ENCODE peak calls at places on chromosomes 3 and 15, in five cellular contexts. G is Karpas-422, L is GM23248, I is GM23338, K is mammary epithelial cell. E is an unnamed sample. For H4K20me1, the result is how much of the 10 kb centered on the place peaks cover.

GRCh38 chr3:101932326-101933108 is 83.2 kb downstream of the NFKBIZ start:
- DNase-seq in G (no peak), K (no peak), L (no peak), I (no peak), E (no peak)

GRCh38 chr15:72231847-72232461 is 964 bp upstream of the PKM start:
- DNase-seq in L (peak), G (peak), K (peak), I (peak), E (peak)

GRCh38 chr15:23504003-23504402 is 57.0 kb upstream of the GOLGA6L2 start:
- DNase-seq in K (no peak), I (peak), G (no peak), L (no peak), E (no peak)

GRCh38 chr15:57064033-57064432 is 145.6 kb downstream of the TCF12 start:
- DNase-seq in G (no peak), I (no peak), L (peak), K (no peak), E (no peak)

GRCh38 chr3:169966951-169967915 is 626 bp downstream of the SEC62 start:
- DNase-seq in G (peak), L (peak), I (peak), K (peak), E (peak)

GRCh38 chr3:126895178-126896066 is 87.5 kb upstream of the PLXNA1 start:
- DNase-seq in L (peak), G (no peak), I (no peak), K (peak), E (peak)

GRCh38 chr15:62453356-62453755 is 288.3 kb upstream of the C2CD4B start:
- DNase-seq in L (peak), K (peak), G (no peak), I (no peak), E (no peak)

GRCh38 chr3:50251220-50251619 is 15.2 kb downstream of the GNAI2 start:
- DNase-seq in L (peak), K (peak), G (no peak), I (no peak), E (peak)

GRCh38 chr15:100158368-100158767 is 183.4 kb downstream of the ADAMTS17 start:
- DNase-seq in G (no peak), K (no peak), L (no peak), I (no peak), E (no peak)

GRCh38 chr15:62417444-62417843 is 252.4 kb upstream of the C2CD4B start:
- DNase-seq in K (no peak), G (no peak), I (no peak), L (peak), E (no peak)

GRCh38 chr15:68636256-68636655 is 57.5 kb downstream of the CORO2B start:
- DNase-seq in I (no peak), L (no peak), K (no peak), G (no peak), E (no peak)

GRCh38 chr15:78422571-78423340 is 15.3 kb upstream of the IREB2 start:
- DNase-seq in K (peak), I (peak), L (peak), G (peak), E (peak)

GRCh38 chr3:184738982-184739381 is 27.1 kb upstream of the MAGEF1 start:
- DNase-seq in G (no peak), I (no peak), L (no peak), K (no peak), E (no peak)

GRCh38 chr15:83430436-83430835 is 16.7 kb upstream of the SH3GL3 start:
- DNase-seq in I (no peak), L (no peak), K (no peak), G (peak), E (no peak)

GRCh38 chr15:100218411-100218810 is 123.4 kb downstream of the ADAMTS17 start:
- DNase-seq in L (no peak), G (no peak), K (no peak), I (no peak), E (no peak)

GRCh38 chr3:161156936-161157335 is 51.8 kb upstream of the B3GALNT1 start:
- DNase-seq in I (no peak), L (no peak), G (no peak), K (no peak), E (no peak)

GRCh38 chr3:126134219-126134975 is 46.0 kb downstream of the ALDH1L1 start:
- DNase-seq in L (peak), G (peak), I (peak), K (peak), E (peak)

GRCh38 chr3:189727898-189728297 is 96.7 kb downstream of the TP63 start:
- DNase-seq in I (no peak), G (no peak), L (peak), K (no peak), E (no peak)

GRCh38 chr3:115071611-115072010 is 75.5 kb downstream of the ZBTB20 start:
- DNase-seq in G (no peak), L (peak), I (no peak), K (peak), E (no peak)

GRCh38 chr15:90756916-90757315 is 39.8 kb downstream of the BLM start:
- DNase-seq in L (no peak), G (no peak), I (no peak), K (no peak), E (no peak)

GRCh38 chr3:134326126-134326525 is 48.1 kb downstream of the AMOTL2 start:
- DNase-seq in I (peak), G (no peak), K (no peak), L (no peak), E (no peak)

GRCh38 chr15:41806291-41807181 is 21.4 kb upstream of the JMJD7 start:
- DNase-seq in G (no peak), I (peak), L (no peak), K (peak), E (peak)

GRCh38 chr3:32903953-32904352 is 47.5 kb upstream of the CCR4 start:
- DNase-seq in G (no peak), L (no peak), I (no peak), K (no peak), E (no peak)

GRCh38 chr3:160291909-160292299 is 66.7 kb downstream of the C3orf80 start:
- DNase-seq in I (no peak), G (no peak), K (no peak), L (no peak), E (no peak)

GRCh38 chr3:112351823-112352222 is 18.9 kb downstream of the CD200 start:
- DNase-seq in G (no peak), I (peak), L (no peak), K (no peak), E (no peak)

GRCh38 chr15:31437686-31438085 is 111.1 kb downstream of the KLF13 start:
- DNase-seq in L (no peak), G (no peak), K (no peak), I (no peak), E (no peak)

GRCh38 chr3:148957586-148957985 is 33.8 kb upstream of the GYG1 start:
- DNase-seq in L (peak), K (no peak), I (peak), G (peak), E (no peak)

GRCh38 chr15:95981209-95981608 is 349.3 kb upstream of the NR2F2 start:
- DNase-seq in G (no peak), K (no peak), I (no peak), L (no peak), E (no peak)

GRCh38 chr3:134607054-134608022 is 43.5 kb downstream of the KY start:
- DNase-seq in K (no peak), G (no peak), I (no peak), L (no peak), E (no peak)

GRCh38 chr3:115943579-115943978 is 320.3 kb downstream of the GAP43 start:
- DNase-seq in G (peak), I (no peak), K (no peak), L (no peak), E (no peak)

GRCh38 chr15:92906563-92907081 is 6.5 kb downstream of the CHD2 start:
- DNase-seq in K (peak), G (no peak), I (no peak), L (peak), E (peak)

GRCh38 chr15:58285212-58285920 is 146.4 kb upstream of the LIPC start:
- DNase-seq in G (no peak), L (no peak), I (no peak), K (no peak), E (no peak)
- H4K20me1 ChIP-seq in G (under half), L (under half), I (under half), K (under half), E (under half)

GRCh38 chr15:48507416-48508065 is 138.0 kb downstream of the FBN1 start:
- DNase-seq in G (peak), I (peak), K (peak), L (peak), E (peak)
- H3K4me2 ChIP-seq in G (no peak), I (no peak), K (no peak), L (no peak), E (no peak)

DNA sequence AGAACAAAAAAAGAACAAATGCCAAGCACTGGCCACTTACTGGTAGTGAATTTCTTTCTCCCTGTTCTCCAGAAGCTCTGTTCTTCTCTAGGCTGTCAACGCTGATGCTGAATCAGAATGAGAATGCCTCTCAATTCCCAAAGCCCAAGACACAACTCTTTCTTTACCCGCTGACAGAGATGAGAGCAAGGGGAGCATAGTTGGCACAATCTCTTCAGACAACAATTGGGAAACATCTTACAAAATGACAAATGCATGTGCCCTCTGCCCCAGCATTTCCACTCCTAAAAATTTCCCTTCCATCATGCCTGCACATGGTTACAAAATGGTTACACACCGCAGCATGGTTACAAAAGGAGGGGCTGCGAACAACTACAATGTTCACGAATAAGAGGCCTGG is 14.1 kb downstream of the KLHL25 start:
- DNase-seq in G (no peak), L (no peak), I (no peak), K (no peak), E (no peak)
- H4K20me1 ChIP-seq in G (under half), L (under half), I (half or more), K (under half), E (under half)

DNA sequence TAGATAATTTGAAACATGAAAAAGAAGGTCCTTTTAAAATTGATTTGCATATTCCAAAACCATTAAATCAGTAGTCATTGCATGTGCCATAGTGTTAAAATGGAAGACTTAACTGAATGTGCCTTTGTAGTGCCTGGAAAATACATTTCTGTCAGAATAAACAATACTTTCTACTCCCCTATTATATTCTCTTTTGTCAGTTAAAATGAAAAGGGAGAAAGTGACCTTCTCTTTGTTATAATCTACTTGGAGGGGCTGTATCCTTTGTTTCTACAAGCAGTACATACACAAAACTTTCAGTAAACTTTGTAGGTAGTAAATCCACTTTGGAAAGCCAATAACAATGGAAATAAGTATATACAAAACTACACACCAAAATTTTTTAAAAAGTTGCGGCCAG is 189.5 kb downstream of the NLGN1 start:
- DNase-seq in G (no peak), I (no peak), L (no peak), K (no peak), E (no peak)
- H3K4me2 ChIP-seq in G (no peak), I (peak), L (no peak), K (no peak), E (no peak)

GRCh38 chr3:57768595-57768994 is 12.5 kb downstream of the SLMAP start:
- DNase-seq in L (no peak), I (no peak), G (no peak), K (no peak), E (no peak)
- H4K20me1 ChIP-seq in L (under half), I (under half), G (under half), K (under half), E (under half)

GRCh38 chr15:34755419-34755773 is 598 bp upstream of the GJD2 start:
- DNase-seq in K (no peak), I (no peak), L (no peak), G (no peak), E (no peak)

GRCh38 chr15:34754674-34755418 is at the start of gene GJD2:
- DNase-seq in K (no peak), G (no peak), I (peak), L (peak), E (no peak)

GRCh38 chr15:34754171-34754580 is 622 bp downstream of the GJD2 start:
- DNase-seq in L (no peak), G (no peak), I (peak), K (no peak), E (no peak)

GRCh38 chr15:34757262-34757661 is 2.5 kb upstream of the GJD2 start:
- DNase-seq in L (no peak), K (no peak), G (no peak), I (no peak), E (no peak)

DNA sequence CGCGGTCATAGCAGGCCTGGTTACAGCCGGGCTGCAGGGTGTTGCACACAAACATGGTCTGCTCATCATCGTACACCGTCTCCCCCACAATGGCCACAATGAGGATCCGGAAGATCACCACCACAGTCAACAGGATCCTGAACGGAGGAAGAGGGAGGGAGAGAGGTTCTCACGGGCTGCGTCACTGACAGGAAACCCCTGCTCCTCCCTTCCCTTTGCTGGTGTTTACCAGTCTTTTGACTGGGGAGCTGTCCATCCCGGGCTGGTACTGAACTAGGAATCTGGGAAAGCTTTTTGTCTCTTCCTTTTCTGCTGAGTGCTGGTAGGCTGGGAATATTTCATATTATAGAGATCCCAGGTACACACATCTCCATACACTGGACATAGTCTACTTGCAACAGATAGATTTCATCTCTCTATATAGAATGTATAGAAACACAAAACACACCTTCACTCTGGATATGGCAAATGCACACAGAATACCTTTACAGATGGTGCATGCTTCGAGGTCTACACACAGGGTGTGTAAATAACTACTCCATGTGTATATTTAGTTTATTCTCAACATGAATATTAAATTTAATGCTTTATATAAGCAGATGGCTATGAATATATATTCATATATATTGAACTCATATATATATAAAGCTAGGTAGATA is 1.4 kb downstream of the GJD2 start:
- DNase-seq in G (no peak), I (peak), L (peak), K (peak), E (no peak)
- H3K4me2 ChIP-seq in G (no peak), I (peak), L (no peak), K (no peak), E (no peak)

DNA sequence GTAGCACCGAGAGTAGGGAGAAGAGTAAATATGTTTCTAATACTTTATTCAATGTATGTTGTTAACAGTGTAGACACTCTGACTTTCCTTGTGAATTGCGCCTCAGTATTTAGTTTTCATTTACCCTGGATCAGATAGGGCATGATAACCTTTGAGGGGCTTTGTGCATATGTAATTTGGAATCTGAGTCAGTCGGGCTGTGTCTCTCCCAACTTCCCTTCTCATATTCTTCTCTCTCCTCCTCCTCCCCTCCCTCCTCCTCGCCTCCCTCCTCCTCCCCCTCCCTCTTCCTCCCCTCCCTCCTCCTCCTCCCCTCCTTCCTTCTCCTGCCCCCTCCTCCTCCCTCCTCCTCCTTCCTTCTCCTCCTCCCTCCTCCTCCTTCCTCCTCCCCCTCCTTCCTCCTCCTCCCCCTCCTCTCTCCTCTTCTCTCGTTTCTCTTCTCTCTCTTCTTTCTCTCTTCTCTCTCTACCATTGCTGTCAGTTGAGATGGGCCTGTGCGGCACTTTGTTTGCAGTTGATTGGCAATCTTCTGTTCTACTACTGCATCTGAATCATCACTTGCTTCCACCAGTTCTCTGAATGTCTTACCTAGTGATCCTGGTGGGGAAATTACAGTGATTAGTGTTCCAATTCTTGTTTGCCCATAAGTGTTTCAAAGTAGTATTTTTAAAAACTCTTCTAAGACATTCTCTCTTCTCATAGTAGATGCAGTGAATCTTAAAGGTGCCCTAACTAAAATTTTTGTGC is 162.3 kb downstream of the PGPEP1L start:
- DNase-seq in L (no peak), K (no peak), I (peak), G (no peak), E (no peak)
- H4K20me1 ChIP-seq in L (under half), K (under half), I (under half), G (under half), E (under half)